ENCODE peak calls at places on chromosomes 11 and 22, in nine cellular contexts. One of them, this sample, is unnamed.

GRCh38 chr22:45302047-45302446 is 7.7 kb upstream of the FAM118A start:
- DNase-seq in IMR-90: peak
- DNase-seq in adrenal gland: no peak
- DNase-seq in A549: peak
- DNase-seq in ovary: no peak
- DNase-seq in testis: no peak
- DNase-seq in lower leg skin: no peak
- DNase-seq in sigmoid colon: no peak
- DNase-seq in esophagus squamous epithelium: no peak
- DNase-seq in this sample: no peak

GRCh38 chr11:59283825-59284772 is 71.4 kb upstream of the MPEG1 start:
- DNase-seq in ovary: peak
- DNase-seq in adrenal gland: peak
- DNase-seq in A549: peak
- DNase-seq in IMR-90: peak
- DNase-seq in sigmoid colon: no peak
- DNase-seq in esophagus squamous epithelium: no peak
- DNase-seq in testis: peak
- DNase-seq in lower leg skin: peak
- DNase-seq in this sample: peak

GRCh38 chr11:122758974-122759373 is 79.3 kb upstream of the CRTAM start:
- DNase-seq in lower leg skin: no peak
- DNase-seq in esophagus squamous epithelium: no peak
- DNase-seq in A549: no peak
- DNase-seq in sigmoid colon: no peak
- DNase-seq in testis: no peak
- DNase-seq in IMR-90: peak
- DNase-seq in ovary: no peak
- DNase-seq in adrenal gland: no peak
- DNase-seq in this sample: no peak

GRCh38 chr11:3950996-3951662 is 95.7 kb downstream of the STIM1 start:
- DNase-seq in sigmoid colon: no peak
- DNase-seq in ovary: no peak
- DNase-seq in testis: no peak
- DNase-seq in adrenal gland: no peak
- DNase-seq in esophagus squamous epithelium: no peak
- DNase-seq in A549: peak
- DNase-seq in lower leg skin: no peak
- DNase-seq in IMR-90: peak
- DNase-seq in this sample: no peak

GRCh38 chr11:64459609-64460008 is 100.6 kb downstream of the RPS6KA4 start:
- DNase-seq in testis: no peak
- DNase-seq in IMR-90: no peak
- DNase-seq in A549: no peak
- DNase-seq in adrenal gland: no peak
- DNase-seq in sigmoid colon: peak
- DNase-seq in esophagus squamous epithelium: no peak
- DNase-seq in lower leg skin: no peak
- DNase-seq in ovary: no peak
- DNase-seq in this sample: no peak

GRCh38 chr11:88051386-88051785 is 123.9 kb downstream of the RAB38 start:
- DNase-seq in A549: peak
- DNase-seq in IMR-90: peak
- DNase-seq in testis: no peak
- DNase-seq in adrenal gland: no peak
- DNase-seq in sigmoid colon: no peak
- DNase-seq in ovary: no peak
- DNase-seq in esophagus squamous epithelium: no peak
- DNase-seq in lower leg skin: no peak
- DNase-seq in this sample: no peak

GRCh38 chr11:28673687-28674431 is 565.7 kb downstream of the METTL15 start:
- DNase-seq in esophagus squamous epithelium: no peak
- DNase-seq in testis: no peak
- DNase-seq in ovary: no peak
- DNase-seq in adrenal gland: no peak
- DNase-seq in IMR-90: peak
- DNase-seq in A549: no peak
- DNase-seq in lower leg skin: no peak
- DNase-seq in sigmoid colon: no peak
- DNase-seq in this sample: no peak

GRCh38 chr11:78460468-78460867 is 42.8 kb upstream of the GAB2 start:
- DNase-seq in testis: no peak
- DNase-seq in A549: no peak
- DNase-seq in sigmoid colon: no peak
- DNase-seq in lower leg skin: no peak
- DNase-seq in esophagus squamous epithelium: no peak
- DNase-seq in IMR-90: peak
- DNase-seq in adrenal gland: no peak
- DNase-seq in ovary: no peak
- DNase-seq in this sample: no peak

GRCh38 chr11:130999992-131000770 is 83.9 kb upstream of the SNX19 start:
- DNase-seq in sigmoid colon: no peak
- DNase-seq in adrenal gland: no peak
- DNase-seq in IMR-90: peak
- DNase-seq in testis: no peak
- DNase-seq in esophagus squamous epithelium: no peak
- DNase-seq in ovary: no peak
- DNase-seq in A549: peak
- DNase-seq in lower leg skin: no peak
- DNase-seq in this sample: no peak

GRCh38 chr11:5596611-5597201 is at the start of gene TRIM6:
- DNase-seq in IMR-90: peak
- DNase-seq in A549: peak
- DNase-seq in esophagus squamous epithelium: no peak
- DNase-seq in testis: peak
- DNase-seq in adrenal gland: peak
- DNase-seq in sigmoid colon: peak
- DNase-seq in lower leg skin: no peak
- DNase-seq in ovary: peak
- DNase-seq in this sample: peak

DNA sequence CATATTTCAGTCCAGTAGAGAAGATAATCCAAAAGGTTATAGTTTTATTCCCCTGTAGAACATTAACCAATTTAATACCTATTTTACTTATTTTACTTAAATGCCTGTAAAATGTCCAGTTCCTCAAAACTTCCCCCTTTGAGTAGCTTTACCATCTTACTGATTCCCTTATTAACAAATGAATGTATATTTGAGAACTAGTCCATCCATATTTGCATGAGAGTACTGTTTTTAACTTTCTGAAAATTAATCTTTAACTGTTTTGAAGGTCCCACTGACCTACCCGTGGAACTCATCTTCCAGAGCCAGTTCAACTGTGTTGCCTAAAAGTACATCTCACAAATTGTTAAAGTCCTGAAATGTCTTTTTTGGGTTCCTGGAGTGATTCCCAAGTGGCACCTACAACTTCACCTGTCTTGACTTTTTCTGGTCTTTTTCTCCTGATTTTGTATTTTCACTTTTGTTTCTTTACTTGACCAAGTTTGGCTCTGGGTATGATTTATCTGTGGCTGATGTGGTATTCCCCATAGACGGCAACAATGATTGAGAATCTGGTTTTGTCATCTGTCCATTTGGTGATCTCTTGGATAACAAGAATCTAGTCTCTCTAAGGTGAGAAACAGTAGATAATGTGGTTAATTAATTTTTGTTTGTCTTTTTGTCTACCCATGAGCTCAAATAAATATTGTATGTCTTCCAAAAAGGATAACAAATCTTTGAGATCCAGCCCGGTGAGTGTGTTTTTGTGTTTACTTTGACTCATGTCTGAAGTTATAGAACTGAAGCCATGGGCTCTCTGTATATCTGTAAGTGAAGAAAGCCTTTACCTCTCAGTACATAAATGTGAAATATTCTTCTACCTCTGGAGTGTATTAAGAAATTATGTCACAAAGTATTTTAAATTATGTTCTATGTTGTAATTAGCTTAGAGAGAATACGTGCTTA is 174.2 kb downstream of the ETS1 start:
- DNase-seq in sigmoid colon: no peak
- DNase-seq in adrenal gland: no peak
- DNase-seq in lower leg skin: no peak
- DNase-seq in testis: no peak
- DNase-seq in A549: peak
- DNase-seq in ovary: no peak
- DNase-seq in IMR-90: peak
- DNase-seq in esophagus squamous epithelium: no peak
- DNase-seq in this sample: no peak
- TF ChIP-seq POLR2A in sigmoid colon: no peak
- TF ChIP-seq POLR2A in adrenal gland: no peak
- TF ChIP-seq POLR2A in lower leg skin: no peak
- TF ChIP-seq POLR2A in testis: no peak
- TF ChIP-seq POLR2A in A549: no peak
- TF ChIP-seq POLR2A in ovary: no peak
- TF ChIP-seq POLR2A in IMR-90: no peak
- TF ChIP-seq POLR2A in esophagus squamous epithelium: no peak
- TF ChIP-seq POLR2A in this sample: no peak

DNA sequence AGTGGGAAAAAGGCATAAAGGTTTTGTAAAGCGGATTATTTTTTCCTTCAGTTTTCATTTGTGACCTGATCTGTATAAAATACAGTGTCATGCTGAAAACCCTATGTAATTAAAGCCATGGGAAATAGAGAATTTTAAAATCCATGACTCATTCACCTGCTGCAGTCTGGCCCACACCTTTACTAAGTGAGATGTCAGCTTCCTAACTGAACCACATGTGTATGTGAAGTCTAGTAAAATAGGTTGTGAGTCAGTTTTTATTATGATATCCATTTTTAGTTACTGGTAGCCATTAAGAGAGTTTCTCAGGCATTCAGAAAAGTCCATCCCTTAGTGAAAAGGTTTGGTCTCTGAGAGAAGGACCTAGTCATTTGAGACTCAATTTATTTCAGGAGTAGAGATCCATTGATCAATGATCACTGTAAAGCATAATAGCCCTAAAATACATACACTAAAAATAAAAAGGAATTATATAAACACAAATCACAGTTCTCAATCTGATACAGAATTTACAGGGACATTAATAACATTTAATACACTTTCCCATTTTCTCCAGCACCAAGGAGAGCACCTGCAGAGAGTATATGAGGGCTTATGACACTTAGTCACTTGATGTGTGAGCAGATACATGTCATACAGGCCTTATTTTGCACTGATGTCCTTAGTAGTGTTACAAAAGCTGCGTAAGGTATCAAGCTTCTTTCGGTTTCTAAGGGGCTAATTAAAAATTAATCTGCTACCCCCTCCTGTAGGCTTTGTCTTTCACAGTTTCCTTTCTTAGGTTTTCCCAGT is 61.1 kb downstream of the TRIM44 start:
- DNase-seq in IMR-90: peak
- DNase-seq in adrenal gland: no peak
- DNase-seq in ovary: no peak
- DNase-seq in testis: no peak
- DNase-seq in esophagus squamous epithelium: no peak
- DNase-seq in sigmoid colon: no peak
- DNase-seq in lower leg skin: no peak
- DNase-seq in A549: no peak
- DNase-seq in this sample: no peak
- TF ChIP-seq POLR2A in IMR-90: no peak
- TF ChIP-seq POLR2A in adrenal gland: no peak
- TF ChIP-seq POLR2A in ovary: no peak
- TF ChIP-seq POLR2A in testis: no peak
- TF ChIP-seq POLR2A in esophagus squamous epithelium: no peak
- TF ChIP-seq POLR2A in sigmoid colon: no peak
- TF ChIP-seq POLR2A in lower leg skin: no peak
- TF ChIP-seq POLR2A in A549: no peak
- TF ChIP-seq POLR2A in this sample: no peak

DNA sequence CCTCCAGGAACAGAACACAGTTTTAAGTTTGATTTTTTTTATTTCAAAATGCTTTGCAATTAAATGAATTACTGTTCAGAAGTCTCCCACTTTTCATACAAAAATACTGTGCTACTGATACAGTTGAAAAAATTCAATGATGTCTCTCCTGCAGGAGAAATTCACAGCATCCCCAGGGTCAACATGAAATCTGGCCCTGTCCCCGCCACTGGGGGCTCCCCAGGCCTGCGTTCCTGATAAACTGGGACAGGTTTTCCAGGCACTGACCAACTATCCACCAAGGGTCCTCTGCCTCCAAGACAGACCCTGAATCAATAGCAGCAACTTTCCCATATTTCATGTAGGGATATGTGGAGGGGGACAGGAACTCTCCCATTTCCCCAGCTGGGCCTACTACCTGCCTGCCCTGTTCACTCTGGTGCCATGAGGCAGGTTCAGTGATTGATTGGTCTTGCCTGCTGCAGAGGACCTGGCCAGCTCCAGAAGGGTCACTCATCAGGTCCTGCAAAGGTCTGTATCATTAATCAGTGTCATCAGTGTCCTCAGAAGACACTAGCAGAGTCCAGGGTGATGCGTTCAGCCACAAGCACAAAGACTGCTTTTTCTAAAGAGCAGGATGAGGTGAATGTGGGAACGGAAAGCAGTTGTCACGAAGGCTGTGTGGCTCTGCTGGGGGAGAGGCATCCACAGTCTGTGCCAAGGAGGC is 43.4 kb downstream of the PISD start:
- DNase-seq in esophagus squamous epithelium: no peak
- DNase-seq in ovary: no peak
- DNase-seq in A549: no peak
- DNase-seq in lower leg skin: no peak
- DNase-seq in IMR-90: no peak
- DNase-seq in testis: no peak
- DNase-seq in adrenal gland: no peak
- DNase-seq in sigmoid colon: no peak
- DNase-seq in this sample: no peak
- TF ChIP-seq POLR2A in esophagus squamous epithelium: no peak
- TF ChIP-seq POLR2A in ovary: no peak
- TF ChIP-seq POLR2A in A549: no peak
- TF ChIP-seq POLR2A in lower leg skin: no peak
- TF ChIP-seq POLR2A in IMR-90: no peak
- TF ChIP-seq POLR2A in testis: no peak
- TF ChIP-seq POLR2A in adrenal gland: no peak
- TF ChIP-seq POLR2A in sigmoid colon: no peak
- TF ChIP-seq POLR2A in this sample: no peak

GRCh38 chr22:32426881-32427280 is 14.8 kb upstream of the RTCB start:
- DNase-seq in ovary: no peak
- DNase-seq in A549: no peak
- DNase-seq in lower leg skin: no peak
- DNase-seq in sigmoid colon: no peak
- DNase-seq in adrenal gland: no peak
- DNase-seq in IMR-90: no peak
- DNase-seq in esophagus squamous epithelium: no peak
- DNase-seq in testis: no peak
- DNase-seq in this sample: no peak
- TF ChIP-seq POLR2A in ovary: no peak
- TF ChIP-seq POLR2A in A549: no peak
- TF ChIP-seq POLR2A in lower leg skin: no peak
- TF ChIP-seq POLR2A in sigmoid colon: no peak
- TF ChIP-seq POLR2A in adrenal gland: no peak
- TF ChIP-seq POLR2A in IMR-90: no peak
- TF ChIP-seq POLR2A in esophagus squamous epithelium: no peak
- TF ChIP-seq POLR2A in testis: no peak
- TF ChIP-seq POLR2A in this sample: no peak